ENCODE peak calls at places on chromosomes 12 and 14, in ten cellular contexts. V is uterus; K is EL; N is NCI-H345; P is AG09309; U is HEK293T; D is stimulated activated CD4-positive, alpha-beta T cell treated with anti-CD3 and anti-CD28 coated beads, Interleukin-12 subunit alpha, Interleukin-12 subunit beta, amount 100 ng/mL, for 4 hours; H is A549; L is T47D; B is amniotic stem cell. A is an unnamed sample.

GRCh38 chr14:61489002-61489401 is 167.6 kb downstream of the PRKCH start:
- DNase-seq in U (no peak), N (no peak), V (no peak), P (no peak), H (peak; percentile 79), K (no peak), D (no peak), B (no peak), L (no peak), A (no peak)

GRCh38 chr14:50364792-50365191 is 31.9 kb downstream of the CDKL1 start:
- DNase-seq in K (no peak), L (no peak), H (no peak), N (no peak), P (no peak), V (no peak), U (no peak), B (no peak), D (no peak), A (peak; percentile 15)

GRCh38 chr12:40834321-40834720 is 142.1 kb downstream of the CNTN1 start:
- DNase-seq in D (no peak), L (no peak), B (no peak), H (no peak), K (no peak), V (no peak), N (no peak), U (no peak), P (no peak), A (no peak)

GRCh38 chr12:42481368-42481767 is 108.2 kb downstream of the PRICKLE1 start:
- DNase-seq in U (no peak), D (no peak), V (no peak), H (no peak), L (no peak), K (no peak), B (no peak), P (no peak), N (no peak), A (no peak)

GRCh38 chr14:40346275-40346674 is 914.0 kb upstream of the FBXO33 start:
- DNase-seq in B (no peak), H (no peak), N (no peak), P (no peak), K (no peak), U (no peak), V (no peak), L (no peak), D (no peak), A (no peak)

GRCh38 chr14:52355016-52355430 is 40.9 kb downstream of the PTGER2 start:
- DNase-seq in H (peak; percentile 44), D (no peak), K (peak; percentile 93), V (no peak), N (no peak), U (no peak), L (no peak), P (peak; percentile 84), B (peak; percentile 64), A (no peak)

GRCh38 chr14:68719634-68720384 is 73.1 kb downstream of the ZFP36L1 start:
- DNase-seq in N (no peak), B (no peak), L (no peak), H (no peak), V (no peak), U (no peak), D (no peak), K (no peak), P (no peak), A (no peak)

GRCh38 chr12:34398706-34399630 is 376.7 kb downstream of the ALG10 start:
- DNase-seq in P (no peak), K (no peak), B (no peak), L (no peak), U (no peak), D (no peak), V (peak; percentile 9), H (no peak), N (no peak), A (no peak)

GRCh38 chr12:19761465-19761864 is 322.2 kb downstream of the AEBP2 start:
- DNase-seq in L (no peak), B (no peak), H (no peak), D (no peak), P (no peak), U (no peak), N (no peak), V (no peak), K (no peak), A (no peak)

GRCh38 chr14:20970647-20970982 is 15.3 kb downstream of the RNASE2 start:
- DNase-seq in K (no peak), B (no peak), U (no peak), P (no peak), V (no peak), D (no peak), L (no peak), H (no peak), N (no peak), A (no peak)

A was measured in HuH-7.